ENCODE peak calls at places on chromosomes 7 and 10, in four cellular contexts. C, A, M and Z are unnamed samples.

GRCh38 chr10:63264852-63265617 is 131.9 kb downstream of the NRBF2 start:
- DNase-seq in C (no peak), A (peak; percentile 75), M (peak; percentile 33), Z (peak; percentile 73)

GRCh38 chr10:131775833-131776232 is 125.0 kb upstream of the PPP2R2D start:
- DNase-seq in C (no peak), A (no peak), M (no peak), Z (no peak)

GRCh38 chr10:115845958-115846357 is 427.0 kb downstream of the GFRA1 start:
- DNase-seq in C (no peak), A (no peak), M (no peak), Z (no peak)

GRCh38 chr10:108490931-108491330 is 1326.4 kb upstream of the SORCS1 start:
- DNase-seq in C (no peak), A (no peak), M (no peak), Z (no peak)

GRCh38 chr7:22949944-22950343 is 64.0 kb downstream of the HYCC1 start:
- DNase-seq in C (no peak), A (no peak), M (no peak), Z (peak; percentile 58)

GRCh38 chr10:72254891-72255568 is 18.7 kb upstream of the DDIT4 start:
- DNase-seq in C (peak; percentile 95), A (peak; percentile 70), M (peak; percentile 62), Z (peak; percentile 87)

GRCh38 chr7:70764004-70764691 is 367.8 kb upstream of the GALNT17 start:
- DNase-seq in C (no peak), A (peak; percentile 97), M (no peak), Z (no peak)

GRCh38 chr7:106010866-106011265 is 47.8 kb downstream of the CDHR3 start:
- DNase-seq in C (no peak), A (no peak), M (no peak), Z (no peak)

GRCh38 chr10:78589687-78590086 is 479.1 kb upstream of the ZMIZ1 start:
- DNase-seq in C (no peak), A (no peak), M (no peak), Z (no peak)

GRCh38 chr10:28554952-28555351 is 22.0 kb downstream of the WAC start:
- DNase-seq in C (no peak), A (no peak), M (no peak), Z (no peak)

GRCh38 chr10:131688304-131688703 is 212.5 kb upstream of the PPP2R2D start:
- DNase-seq in C (no peak), A (no peak), M (no peak), Z (no peak)

GRCh38 chr7:131880078-131880477 is 323.6 kb upstream of the PODXL start:
- DNase-seq in C (no peak), A (no peak), M (no peak), Z (no peak)